ENCODE peak calls at places on chromosomes 6 and 20, in seven cellular contexts. N, X, O, T, Q, G and E are unnamed samples.

GRCh38 chr6:150029276-150029675 is 3.9 kb upstream of the RAET1L start:
- DNase-seq in O (no peak), Q (no peak), N (peak; percentile 73), X (no peak), T (no peak), G (no peak), E (no peak)

GRCh38 chr20:35342154-35342769 is 50.0 kb upstream of the FAM83C start:
- DNase-seq in N (no peak), X (peak; percentile 38), T (no peak), O (no peak), G (no peak), Q (no peak), E (no peak)

GRCh38 chr6:19525673-19526072 is 311.5 kb upstream of the ID4 start:
- DNase-seq in T (no peak), G (no peak), O (no peak), N (no peak), X (no peak), Q (no peak), E (no peak)

GRCh38 chr6:156395276-156395675 is 381.9 kb upstream of the ARID1B start:
- DNase-seq in Q (no peak), N (no peak), T (no peak), X (no peak), G (peak; percentile 64), O (no peak), E (no peak)

GRCh38 chr20:50729925-50730764 is 1.2 kb upstream of the PARD6B start:
- DNase-seq in N (no peak), T (no peak), G (no peak), Q (no peak), X (no peak), O (no peak), E (peak; percentile 44)

GRCh38 chr6:31010393-31011060 is at the start of gene MUC22:
- DNase-seq in N (peak; percentile 5), X (no peak), Q (no peak), O (no peak), G (peak; percentile 21), T (no peak), E (no peak)

GRCh38 chr6:166460473-166461437 is 78.0 kb upstream of the MPC1 start:
- DNase-seq in Q (no peak), O (no peak), X (no peak), N (peak; percentile 82), G (no peak), T (no peak), E (no peak)

GRCh38 chr20:1632228-1632577 is 12.4 kb upstream of the SIRPB1 start:
- DNase-seq in T (no peak), G (peak; percentile 66), X (no peak), Q (no peak), O (no peak), N (no peak), E (no peak)

GRCh38 chr20:62191781-62192559 is 9.1 kb downstream of the MTG2 start:
- DNase-seq in T (no peak), N (no peak), Q (no peak), G (no peak), X (no peak), O (no peak), E (peak; percentile 57)

GRCh38 chr6:155022726-155023125 is 27.6 kb downstream of the TIAM2 start:
- DNase-seq in T (no peak), Q (no peak), N (no peak), X (no peak), O (no peak), G (no peak), E (no peak)

GRCh38 chr20:419556-420168 is 11.6 kb downstream of the RBCK1 start:
- DNase-seq in T (no peak), N (no peak), Q (peak; percentile 5), X (peak; percentile 64), O (no peak), G (no peak), E (no peak)

GRCh38 chr6:139439278-139439813 is 64.9 kb upstream of the CITED2 start:
- DNase-seq in O (no peak), T (no peak), Q (no peak), G (no peak), N (no peak), X (no peak), E (no peak)

GRCh38 chr6:140774080-140774505 is 1358.6 kb upstream of the GJE1 start:
- DNase-seq in G (no peak), Q (peak; percentile 36), N (no peak), T (no peak), X (no peak), O (peak; percentile 71), E (no peak)

GRCh38 chr20:2713285-2713684 is 20.7 kb downstream of the EBF4 start:
- DNase-seq in Q (no peak), N (no peak), T (no peak), G (no peak), X (no peak), O (no peak), E (no peak)

GRCh38 chr6:159066479-159066878 is 21.7 kb upstream of the TAGAP start:
- DNase-seq in Q (no peak), X (no peak), T (no peak), N (no peak), O (no peak), G (no peak), E (no peak)

GRCh38 chr20:9119776-9120175 is 50.9 kb downstream of the PLCB4 start:
- DNase-seq in N (no peak), O (peak; percentile 68), Q (peak; percentile 73), G (no peak), T (peak; percentile 1), X (no peak), E (no peak)

GRCh38 chr6:33628401-33628964 is 7.4 kb downstream of the ITPR3 start:
- DNase-seq in X (no peak), G (no peak), N (no peak), T (no peak), Q (no peak), O (no peak), E (no peak)

GRCh38 chr20:54123587-54124180 is 50.1 kb downstream of the CYP24A1 start:
- DNase-seq in G (no peak), T (peak; percentile 97), X (peak; percentile 52), O (no peak), Q (peak; percentile 100), N (no peak), E (peak; percentile 81)

GRCh38 chr6:133503330-133503729 is 262.2 kb downstream of the EYA4 start:
- DNase-seq in G (no peak), N (no peak), Q (no peak), O (no peak), T (no peak), X (no peak), E (no peak)

GRCh38 chr6:139872635-139873034 is 498.2 kb upstream of the CITED2 start:
- DNase-seq in T (no peak), X (no peak), Q (no peak), N (no peak), G (no peak), O (no peak), E (no peak)

GRCh38 chr6:84967389-84967788 is 203.0 kb upstream of the TBX18 start:
- DNase-seq in G (no peak), O (no peak), Q (no peak), N (no peak), X (peak; percentile 52), T (peak; percentile 22), E (no peak)

GRCh38 chr20:45459606-45460005 is 9.9 kb upstream of the WFDC2 start:
- DNase-seq in G (no peak), Q (no peak), O (no peak), T (no peak), N (no peak), X (no peak), E (no peak)

GRCh38 chr20:49323622-49324238 is 45.9 kb upstream of the ZNFX1 start:
- DNase-seq in G (no peak), X (no peak), N (no peak), O (no peak), T (no peak), Q (no peak), E (peak; percentile 56)

GRCh38 chr20:33460711-33461110 is 17.1 kb upstream of the SNTA1 start:
- DNase-seq in X (no peak), T (no peak), N (no peak), O (no peak), Q (no peak), G (no peak), E (no peak)

GRCh38 chr6:28941681-28942448 is 18.1 kb upstream of the TRIM27 start:
- DNase-seq in T (no peak), X (peak; percentile 25), O (no peak), Q (no peak), G (no peak), N (no peak), E (no peak)

GRCh38 chr6:146526192-146526591 is 17.4 kb upstream of the RAB32 start:
- DNase-seq in N (no peak), Q (no peak), O (no peak), X (no peak), G (no peak), T (no peak), E (no peak)

GRCh38 chr20:49510562-49511117 is 28.2 kb upstream of the KCNB1 start:
- DNase-seq in Q (no peak), X (no peak), G (no peak), T (peak; percentile 18), O (peak; percentile 23), N (no peak), E (peak; percentile 94)

GRCh38 chr20:23637282-23638221 is at the start of gene CST3:
- DNase-seq in Q (no peak), X (peak; percentile 90), T (peak; percentile 89), N (peak; percentile 96), G (no peak), O (peak; percentile 94), E (peak; percentile 97)

GRCh38 chr20:48823960-48824497 is 3.8 kb downstream of the PREX1 start:
- DNase-seq in T (no peak), O (no peak), Q (peak; percentile 45), X (no peak), G (peak; percentile 66), N (no peak), E (no peak)

GRCh38 chr6:101226677-101227135 is 166.8 kb upstream of the GRIK2 start:
- DNase-seq in X (peak; percentile 52), Q (no peak), N (peak; percentile 75), O (no peak), T (no peak), G (no peak), E (no peak)

GRCh38 chr6:139364302-139364981 is 10.0 kb downstream of the CITED2 start:
- DNase-seq in O (no peak), T (peak; percentile 68), N (no peak), Q (no peak), G (no peak), X (peak; percentile 53), E (no peak)

GRCh38 chr6:16683524-16684194 is 77.6 kb downstream of the ATXN1 start:
- DNase-seq in X (no peak), T (peak; percentile 69), G (no peak), N (no peak), Q (peak; percentile 69), O (peak; percentile 25), E (no peak)